ENCODE peak calls at places on chromosomes 5 and 9, in nine cellular contexts. K is spleen, T is BJ, J is kidney epithelial cell, I is stomach, E is ovary, D is lung, A is esophagus muscularis mucosa, C is GM23338. V is an unnamed sample. For H3K27me3, the result is how much of the 10 kb centered on the place peaks cover.

GRCh38 chr9:18335825-18336224 is 138.1 kb upstream of the ADAMTSL1 start:
- DNase-seq in D (no peak), A (no peak), I (no peak), K (no peak), J (no peak), E (no peak), C (no peak), T (no peak), V (no peak)

GRCh38 chr9:122346478-122347347 is 24.1 kb upstream of the PTGS1 start:
- DNase-seq in C (peak), J (no peak), D (peak), E (peak), K (peak), A (no peak), I (peak), T (no peak), V (no peak)

GRCh38 chr5:133273661-133274596 is 222.1 kb downstream of the HSPA4 start:
- DNase-seq in J (no peak), C (no peak), K (no peak), T (no peak), E (no peak), A (no peak), D (no peak), I (no peak), V (peak)

GRCh38 chr5:135219868-135220267 is 179.2 kb downstream of the MACROH2A1 start:
- DNase-seq in T (no peak), C (no peak), K (peak), E (no peak), D (no peak), I (peak), J (no peak), A (peak), V (no peak)

GRCh38 chr9:137970686-137971476 is 93.3 kb downstream of the CACNA1B start:
- DNase-seq in A (no peak), T (no peak), D (no peak), I (peak), J (no peak), C (no peak), K (peak), E (no peak), V (no peak)

GRCh38 chr9:124182741-124183140 is 75.0 kb upstream of the NEK6 start:
- DNase-seq in J (no peak), A (peak), I (no peak), C (no peak), E (no peak), T (no peak), D (no peak), K (no peak), V (no peak)

GRCh38 chr5:143110591-143110990 is 292.9 kb downstream of the NR3C1 start:
- DNase-seq in A (no peak), T (no peak), E (no peak), C (peak), I (no peak), D (no peak), J (no peak), K (no peak), V (peak)

GRCh38 chr5:132221781-132222648 is 5.6 kb downstream of the P4HA2 start:
- DNase-seq in I (no peak), A (no peak), J (no peak), T (peak), E (peak), D (peak), K (peak), C (no peak), V (peak)

GRCh38 chr5:172909931-172910502 is 49.2 kb upstream of the RPL26L1 start:
- DNase-seq in A (no peak), I (no peak), E (no peak), J (no peak), C (no peak), K (no peak), D (no peak), T (peak), V (no peak)

GRCh38 chr5:170070556-170071412 is 34.9 kb upstream of the FOXI1 start:
- DNase-seq in J (no peak), E (no peak), K (no peak), C (peak), T (no peak), D (no peak), A (no peak), I (no peak), V (peak)

GRCh38 chr5:148428825-148429224 is 45.1 kb downstream of the FBXO38 start:
- DNase-seq in K (no peak), I (no peak), C (no peak), A (no peak), J (no peak), D (no peak), T (no peak), E (no peak), V (no peak)

GRCh38 chr9:104429147-104429546 is 74.9 kb upstream of the OR13F1 start:
- DNase-seq in C (no peak), I (no peak), E (no peak), J (no peak), A (no peak), T (no peak), K (peak), D (no peak), V (no peak)

GRCh38 chr5:145937432-145938250 is 1.3 kb downstream of the SH3RF2 start:
- DNase-seq in D (no peak), K (no peak), C (peak), T (no peak), J (peak), I (peak), A (no peak), E (no peak), V (peak)

GRCh38 chr5:122316652-122317051 is 4.6 kb downstream of the SNCAIP start:
- DNase-seq in I (no peak), C (no peak), J (no peak), D (no peak), A (no peak), K (no peak), E (no peak), T (no peak), V (no peak)

GRCh38 chr5:107668933-107669542 is 1.7 kb downstream of the EFNA5 start:
- DNase-seq in D (no peak), K (no peak), J (no peak), I (peak), E (peak), C (peak), A (no peak), T (no peak), V (peak)

GRCh38 chr9:116238225-116238624 is 84.6 kb downstream of the PAPPA start:
- DNase-seq in J (peak), A (peak), E (no peak), K (no peak), D (peak), I (no peak), T (peak), C (no peak), V (peak)

GRCh38 chr5:41418220-41419031 is 92.0 kb downstream of the PLCXD3 start:
- DNase-seq in I (no peak), T (peak), D (no peak), K (no peak), C (peak), E (no peak), J (no peak), A (no peak), V (no peak)

GRCh38 chr9:93299418-93300174 is 115.7 kb downstream of the WNK2 start:
- DNase-seq in E (no peak), J (no peak), K (peak), D (no peak), C (no peak), I (no peak), A (peak), T (no peak), V (no peak)

GRCh38 chr5:103289024-103289423 is 30.5 kb downstream of the MACIR start:
- DNase-seq in D (no peak), E (no peak), K (no peak), C (no peak), T (no peak), I (no peak), A (no peak), J (no peak), V (no peak)

GRCh38 chr9:128201441-128202369 is 1.5 kb upstream of the DNM1 start:
- DNase-seq in I (no peak), T (no peak), K (no peak), A (no peak), C (no peak), E (no peak), D (no peak), J (no peak), V (no peak)
- TF ChIP-seq CTCF in I (no peak), T (no peak), K (no peak), A (no peak), C (no peak), E (no peak), D (no peak), J (no peak), V (no peak)

DNA sequence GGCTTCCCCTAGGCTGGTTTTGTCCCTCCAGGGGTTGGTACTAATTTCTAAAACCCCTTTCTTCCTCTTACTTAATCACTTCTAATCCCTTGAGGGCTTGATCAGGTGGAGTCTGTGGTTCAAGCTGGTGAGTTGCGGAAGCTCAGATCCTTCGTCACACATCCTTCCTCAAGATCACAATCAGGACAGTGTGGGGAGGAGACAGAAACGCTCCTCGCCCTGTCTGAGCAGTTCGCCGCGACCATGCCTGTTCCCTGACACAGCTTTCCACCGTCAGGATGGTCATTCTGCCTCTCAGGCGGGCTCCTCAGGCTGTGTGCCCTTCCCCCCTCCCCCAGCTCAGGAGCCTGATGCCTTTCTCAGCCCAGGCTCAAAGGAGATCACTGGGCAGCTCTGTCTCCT is 24.3 kb downstream of the CPLX2 start:
- DNase-seq in E (no peak), J (no peak), A (no peak), K (no peak), D (no peak), I (no peak), C (no peak), T (no peak), V (no peak)
- H3K4me3 ChIP-seq in E (no peak), J (no peak), A (no peak), K (no peak), D (no peak), I (no peak), C (no peak), T (no peak), V (no peak)

DNA sequence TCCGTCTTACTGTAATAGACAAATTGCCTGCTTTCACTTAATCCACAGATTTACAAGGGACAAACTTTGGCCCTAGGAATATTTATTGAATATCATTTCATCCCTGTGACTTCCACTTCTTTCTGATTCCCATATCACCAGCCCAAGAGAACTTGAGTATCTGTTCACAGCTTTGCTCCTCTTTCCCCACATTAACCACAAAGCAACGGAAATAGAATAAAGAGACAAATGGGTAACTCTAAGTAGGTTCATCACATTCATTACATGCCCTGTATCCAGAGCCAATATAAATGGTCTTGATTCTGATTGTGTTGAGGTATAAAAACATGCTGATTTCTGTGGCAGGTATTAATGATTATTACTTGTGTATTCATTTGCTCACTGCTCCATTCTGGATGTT is 41.9 kb downstream of the TMEM252 start:
- DNase-seq in J (no peak), C (no peak), E (no peak), T (no peak), K (no peak), I (no peak), A (no peak), D (no peak), V (no peak)
- H3K27me3 ChIP-seq in J (under half), C (half or more), E (under half), T (under half), K (under half), I (under half), A (under half), D (under half), V (under half)

DNA sequence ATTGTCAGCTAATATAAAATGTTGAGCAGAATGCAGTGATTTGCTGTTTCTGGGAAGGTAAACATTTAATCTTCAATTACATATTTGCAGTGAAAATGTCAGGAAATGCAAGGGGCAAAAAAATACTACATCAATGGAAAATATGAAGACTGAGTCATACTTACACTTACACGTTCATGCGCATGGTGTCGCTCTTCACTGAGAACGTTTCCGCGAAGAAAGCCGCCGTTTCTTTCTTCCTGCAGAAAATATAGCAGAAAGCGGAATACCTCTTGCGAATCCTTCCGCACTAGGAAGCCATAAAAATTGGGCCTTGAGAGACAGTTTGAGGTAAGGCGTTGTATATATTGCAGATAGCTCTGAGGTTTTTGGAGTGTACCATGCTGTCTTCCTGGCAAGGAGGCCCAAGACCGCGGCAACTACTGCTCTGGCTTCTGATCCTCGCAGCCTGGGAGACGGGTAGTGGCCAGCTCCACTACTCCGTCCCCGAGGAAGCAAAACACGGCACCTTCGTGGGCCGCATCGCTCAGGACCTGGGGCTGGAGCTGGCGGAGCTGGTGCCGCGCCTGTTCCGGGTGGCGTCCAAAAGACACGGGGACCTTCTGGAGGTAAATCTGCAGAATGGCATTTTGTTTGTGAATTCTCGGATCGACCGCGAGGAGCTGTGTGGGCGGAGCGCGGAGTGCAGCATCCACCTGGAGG is at the start of gene PCDHA13:
- DNase-seq in K (no peak), T (no peak), E (no peak), D (no peak), A (no peak), I (no peak), J (no peak), C (peak), V (peak)
- TF ChIP-seq CTCF in K (no peak), T (no peak), E (no peak), D (peak), A (peak), I (no peak), J (peak), C (peak), V (peak)

GRCh38 chr9:130660683-130661460 is 3.5 kb upstream of the PRDM12 start:
- DNase-seq in A (no peak), K (no peak), C (peak), D (no peak), E (no peak), J (no peak), I (no peak), T (no peak), V (no peak)

GRCh38 chr9:130658893-130659698 is 5.3 kb upstream of the PRDM12 start:
- DNase-seq in I (no peak), A (no peak), K (no peak), D (no peak), T (no peak), J (no peak), C (peak), E (no peak), V (no peak)

GRCh38 chr9:130659699-130660248 is 4.6 kb upstream of the PRDM12 start:
- DNase-seq in I (no peak), K (no peak), A (no peak), T (no peak), C (peak), J (no peak), D (no peak), E (no peak), V (no peak)

GRCh38 chr9:130661461-130662098 is 2.8 kb upstream of the PRDM12 start:
- DNase-seq in I (no peak), A (no peak), T (no peak), K (no peak), D (no peak), E (no peak), J (no peak), C (peak), V (no peak)

GRCh38 chr9:130660326-130660682 is 4.1 kb upstream of the PRDM12 start:
- DNase-seq in A (no peak), T (no peak), D (no peak), J (no peak), I (no peak), E (no peak), K (no peak), C (no peak), V (no peak)
- H3K4me3 ChIP-seq in A (peak), T (peak), D (no peak), J (no peak), I (peak), E (peak), K (peak), C (peak), V (peak)

GRCh38 chr9:135069556-135070197 is 17.8 kb upstream of the OLFM1 start:
- DNase-seq in A (no peak), C (no peak), D (no peak), T (no peak), J (no peak), I (no peak), K (peak), E (no peak), V (no peak)
- H3K27me3 ChIP-seq in A (under half), C (under half), D (under half), T (under half), J (under half), I (under half), K (half or more), E (under half), V (under half)